ENCODE peak calls at places on chromosomes 4 and X, in ten cellular contexts. One of them, this sample, is unnamed.

GRCh38 chrX:137031517-137032377 is 2.0 kb downstream of the GPR101 start:
- DNase-seq in erythroblast: peak
- DNase-seq in nucleus accumbens: no peak
- DNase-seq in memory B cell: peak
- DNase-seq in foreskin fibroblast: peak
- DNase-seq in psoas muscle: no peak
- DNase-seq in OCI-M1: peak
- DNase-seq in fibroblast of pulmonary artery: peak
- DNase-seq in lower lobe of right lung: no peak
- DNase-seq in pancreas: no peak
- DNase-seq in this sample: no peak

GRCh38 chr4:167274346-167274745 is 40.1 kb upstream of the SPOCK3 start:
- DNase-seq in OCI-M1: no peak
- DNase-seq in nucleus accumbens: no peak
- DNase-seq in memory B cell: no peak
- DNase-seq in pancreas: no peak
- DNase-seq in lower lobe of right lung: no peak
- DNase-seq in foreskin fibroblast: peak
- DNase-seq in psoas muscle: no peak
- DNase-seq in erythroblast: no peak
- DNase-seq in fibroblast of pulmonary artery: no peak
- DNase-seq in this sample: no peak

GRCh38 chr4:139655116-139655515 is 10.5 kb upstream of the MGST2 start:
- DNase-seq in memory B cell: no peak
- DNase-seq in lower lobe of right lung: no peak
- DNase-seq in foreskin fibroblast: peak
- DNase-seq in pancreas: no peak
- DNase-seq in psoas muscle: no peak
- DNase-seq in nucleus accumbens: no peak
- DNase-seq in OCI-M1: peak
- DNase-seq in fibroblast of pulmonary artery: peak
- DNase-seq in erythroblast: peak
- DNase-seq in this sample: peak

GRCh38 chrX:115459883-115460564 is 101.0 kb upstream of the PLS3 start:
- DNase-seq in nucleus accumbens: no peak
- DNase-seq in pancreas: no peak
- DNase-seq in memory B cell: no peak
- DNase-seq in psoas muscle: no peak
- DNase-seq in erythroblast: no peak
- DNase-seq in lower lobe of right lung: no peak
- DNase-seq in OCI-M1: no peak
- DNase-seq in foreskin fibroblast: no peak
- DNase-seq in fibroblast of pulmonary artery: peak
- DNase-seq in this sample: no peak

GRCh38 chrX:124435616-124436015 is 89.3 kb downstream of the SH2D1A start:
- DNase-seq in foreskin fibroblast: no peak
- DNase-seq in nucleus accumbens: no peak
- DNase-seq in pancreas: no peak
- DNase-seq in psoas muscle: no peak
- DNase-seq in memory B cell: no peak
- DNase-seq in erythroblast: no peak
- DNase-seq in lower lobe of right lung: no peak
- DNase-seq in OCI-M1: no peak
- DNase-seq in fibroblast of pulmonary artery: no peak
- DNase-seq in this sample: no peak

GRCh38 chr4:144948009-144948408 is 150.0 kb downstream of the ANAPC10 start:
- DNase-seq in nucleus accumbens: no peak
- DNase-seq in fibroblast of pulmonary artery: peak
- DNase-seq in OCI-M1: peak
- DNase-seq in memory B cell: no peak
- DNase-seq in erythroblast: no peak
- DNase-seq in foreskin fibroblast: no peak
- DNase-seq in psoas muscle: no peak
- DNase-seq in pancreas: no peak
- DNase-seq in lower lobe of right lung: no peak
- DNase-seq in this sample: peak

GRCh38 chrX:40171513-40172168 is 73.9 kb upstream of the BCOR start:
- DNase-seq in lower lobe of right lung: no peak
- DNase-seq in nucleus accumbens: no peak
- DNase-seq in foreskin fibroblast: peak
- DNase-seq in psoas muscle: peak
- DNase-seq in memory B cell: peak
- DNase-seq in erythroblast: peak
- DNase-seq in OCI-M1: no peak
- DNase-seq in pancreas: no peak
- DNase-seq in fibroblast of pulmonary artery: peak
- DNase-seq in this sample: no peak

GRCh38 chr4:182141046-182141445 is 102.2 kb upstream of the TENM3 start:
- DNase-seq in pancreas: no peak
- DNase-seq in nucleus accumbens: no peak
- DNase-seq in psoas muscle: no peak
- DNase-seq in erythroblast: no peak
- DNase-seq in fibroblast of pulmonary artery: no peak
- DNase-seq in foreskin fibroblast: peak
- DNase-seq in OCI-M1: no peak
- DNase-seq in memory B cell: no peak
- DNase-seq in lower lobe of right lung: no peak
- DNase-seq in this sample: no peak

GRCh38 chrX:129493643-129494042 is 29.6 kb downstream of the SMARCA1 start:
- DNase-seq in nucleus accumbens: no peak
- DNase-seq in OCI-M1: no peak
- DNase-seq in lower lobe of right lung: no peak
- DNase-seq in erythroblast: no peak
- DNase-seq in psoas muscle: no peak
- DNase-seq in fibroblast of pulmonary artery: peak
- DNase-seq in memory B cell: no peak
- DNase-seq in foreskin fibroblast: peak
- DNase-seq in pancreas: no peak
- DNase-seq in this sample: no peak

GRCh38 chr4:162644346-162644745 is 480.5 kb upstream of the FSTL5 start:
- DNase-seq in psoas muscle: no peak
- DNase-seq in fibroblast of pulmonary artery: peak
- DNase-seq in pancreas: no peak
- DNase-seq in erythroblast: no peak
- DNase-seq in nucleus accumbens: no peak
- DNase-seq in lower lobe of right lung: no peak
- DNase-seq in foreskin fibroblast: no peak
- DNase-seq in memory B cell: no peak
- DNase-seq in OCI-M1: no peak
- DNase-seq in this sample: no peak

GRCh38 chr4:6556263-6556662 is 18.7 kb upstream of the MAN2B2 start:
- DNase-seq in foreskin fibroblast: no peak
- DNase-seq in memory B cell: no peak
- DNase-seq in fibroblast of pulmonary artery: no peak
- DNase-seq in psoas muscle: no peak
- DNase-seq in erythroblast: no peak
- DNase-seq in nucleus accumbens: no peak
- DNase-seq in lower lobe of right lung: no peak
- DNase-seq in pancreas: no peak
- DNase-seq in OCI-M1: no peak
- DNase-seq in this sample: no peak

GRCh38 chr4:155572106-155572703 is 94.4 kb upstream of the GUCY1A1 start:
- DNase-seq in pancreas: no peak
- DNase-seq in fibroblast of pulmonary artery: no peak
- DNase-seq in lower lobe of right lung: no peak
- DNase-seq in nucleus accumbens: no peak
- DNase-seq in foreskin fibroblast: peak
- DNase-seq in OCI-M1: no peak
- DNase-seq in erythroblast: no peak
- DNase-seq in memory B cell: no peak
- DNase-seq in psoas muscle: no peak
- DNase-seq in this sample: no peak

GRCh38 chr4:8383451-8384160 is 56.9 kb downstream of the ACOX3 start:
- DNase-seq in pancreas: no peak
- DNase-seq in nucleus accumbens: no peak
- DNase-seq in erythroblast: no peak
- DNase-seq in lower lobe of right lung: peak
- DNase-seq in memory B cell: no peak
- DNase-seq in foreskin fibroblast: peak
- DNase-seq in psoas muscle: peak
- DNase-seq in fibroblast of pulmonary artery: peak
- DNase-seq in OCI-M1: no peak
- DNase-seq in this sample: no peak

GRCh38 chr4:17494258-17494657 is 17.6 kb downstream of the QDPR start:
- DNase-seq in erythroblast: peak
- DNase-seq in fibroblast of pulmonary artery: peak
- DNase-seq in memory B cell: no peak
- DNase-seq in OCI-M1: peak
- DNase-seq in lower lobe of right lung: no peak
- DNase-seq in foreskin fibroblast: peak
- DNase-seq in psoas muscle: no peak
- DNase-seq in nucleus accumbens: peak
- DNase-seq in pancreas: no peak
- DNase-seq in this sample: no peak

GRCh38 chr4:89356086-89356485 is 48.5 kb upstream of the GPRIN3 start:
- DNase-seq in OCI-M1: no peak
- DNase-seq in foreskin fibroblast: peak
- DNase-seq in nucleus accumbens: no peak
- DNase-seq in psoas muscle: no peak
- DNase-seq in pancreas: no peak
- DNase-seq in memory B cell: no peak
- DNase-seq in fibroblast of pulmonary artery: no peak
- DNase-seq in erythroblast: no peak
- DNase-seq in lower lobe of right lung: no peak
- DNase-seq in this sample: no peak

GRCh38 chr4:165580379-165580905 is 201.6 kb downstream of the CPE start:
- DNase-seq in OCI-M1: no peak
- DNase-seq in lower lobe of right lung: no peak
- DNase-seq in erythroblast: no peak
- DNase-seq in fibroblast of pulmonary artery: peak
- DNase-seq in foreskin fibroblast: peak
- DNase-seq in nucleus accumbens: no peak
- DNase-seq in psoas muscle: no peak
- DNase-seq in memory B cell: no peak
- DNase-seq in pancreas: no peak
- DNase-seq in this sample: no peak

GRCh38 chr4:95546866-95547707 is 1.7 kb downstream of the UNC5C start:
- DNase-seq in OCI-M1: no peak
- DNase-seq in fibroblast of pulmonary artery: no peak
- DNase-seq in foreskin fibroblast: peak
- DNase-seq in erythroblast: no peak
- DNase-seq in psoas muscle: no peak
- DNase-seq in memory B cell: no peak
- DNase-seq in nucleus accumbens: peak
- DNase-seq in lower lobe of right lung: no peak
- DNase-seq in pancreas: no peak
- DNase-seq in this sample: no peak

GRCh38 chrX:31353095-31353494 is 281.3 kb upstream of the FTHL17 start:
- DNase-seq in lower lobe of right lung: no peak
- DNase-seq in erythroblast: no peak
- DNase-seq in fibroblast of pulmonary artery: peak
- DNase-seq in memory B cell: no peak
- DNase-seq in psoas muscle: no peak
- DNase-seq in foreskin fibroblast: peak
- DNase-seq in nucleus accumbens: no peak
- DNase-seq in OCI-M1: no peak
- DNase-seq in pancreas: no peak
- DNase-seq in this sample: peak

GRCh38 chr4:133152801-133153526 is 3.9 kb downstream of the PCDH10 start:
- DNase-seq in lower lobe of right lung: no peak
- DNase-seq in OCI-M1: no peak
- DNase-seq in nucleus accumbens: peak
- DNase-seq in erythroblast: no peak
- DNase-seq in fibroblast of pulmonary artery: peak
- DNase-seq in memory B cell: no peak
- DNase-seq in foreskin fibroblast: peak
- DNase-seq in psoas muscle: no peak
- DNase-seq in pancreas: no peak
- DNase-seq in this sample: no peak

GRCh38 chr4:177052211-177052725 is 257.4 kb upstream of the NEIL3 start:
- DNase-seq in psoas muscle: no peak
- DNase-seq in nucleus accumbens: no peak
- DNase-seq in pancreas: no peak
- DNase-seq in foreskin fibroblast: no peak
- DNase-seq in lower lobe of right lung: no peak
- DNase-seq in memory B cell: no peak
- DNase-seq in OCI-M1: no peak
- DNase-seq in fibroblast of pulmonary artery: no peak
- DNase-seq in erythroblast: no peak
- DNase-seq in this sample: no peak

GRCh38 chr4:6201580-6202091 is 1.3 kb upstream of the JAKMIP1 start:
- DNase-seq in memory B cell: no peak
- DNase-seq in OCI-M1: peak
- DNase-seq in psoas muscle: no peak
- DNase-seq in nucleus accumbens: no peak
- DNase-seq in pancreas: no peak
- DNase-seq in fibroblast of pulmonary artery: no peak
- DNase-seq in foreskin fibroblast: no peak
- DNase-seq in lower lobe of right lung: no peak
- DNase-seq in erythroblast: no peak
- DNase-seq in this sample: no peak

GRCh38 chr4:8110071-8110986 is 48.3 kb downstream of the ABLIM2 start:
- DNase-seq in fibroblast of pulmonary artery: peak
- DNase-seq in OCI-M1: no peak
- DNase-seq in nucleus accumbens: no peak
- DNase-seq in psoas muscle: peak
- DNase-seq in lower lobe of right lung: no peak
- DNase-seq in pancreas: no peak
- DNase-seq in foreskin fibroblast: no peak
- DNase-seq in memory B cell: no peak
- DNase-seq in erythroblast: no peak
- DNase-seq in this sample: no peak

GRCh38 chrX:20252392-20253231 is 14.1 kb downstream of the RPS6KA3 start:
- DNase-seq in erythroblast: peak
- DNase-seq in foreskin fibroblast: peak
- DNase-seq in psoas muscle: peak
- DNase-seq in memory B cell: peak
- DNase-seq in nucleus accumbens: no peak
- DNase-seq in pancreas: peak
- DNase-seq in OCI-M1: peak
- DNase-seq in lower lobe of right lung: peak
- DNase-seq in fibroblast of pulmonary artery: peak
- DNase-seq in this sample: peak

GRCh38 chr4:88188738-88189417 is 30.4 kb upstream of the ABCG2 start:
- DNase-seq in memory B cell: no peak
- DNase-seq in nucleus accumbens: no peak
- DNase-seq in psoas muscle: no peak
- DNase-seq in erythroblast: no peak
- DNase-seq in pancreas: no peak
- DNase-seq in OCI-M1: no peak
- DNase-seq in foreskin fibroblast: no peak
- DNase-seq in fibroblast of pulmonary artery: no peak
- DNase-seq in lower lobe of right lung: no peak
- DNase-seq in this sample: no peak

GRCh38 chr4:16772366-16772850 is 126.0 kb downstream of the LDB2 start:
- DNase-seq in psoas muscle: no peak
- DNase-seq in foreskin fibroblast: peak
- DNase-seq in memory B cell: no peak
- DNase-seq in fibroblast of pulmonary artery: peak
- DNase-seq in erythroblast: no peak
- DNase-seq in OCI-M1: no peak
- DNase-seq in nucleus accumbens: no peak
- DNase-seq in pancreas: no peak
- DNase-seq in lower lobe of right lung: no peak
- DNase-seq in this sample: no peak

GRCh38 chr4:777520-778262 is 48.2 kb downstream of the CPLX1 start:
- DNase-seq in lower lobe of right lung: no peak
- DNase-seq in OCI-M1: no peak
- DNase-seq in erythroblast: no peak
- DNase-seq in memory B cell: no peak
- DNase-seq in psoas muscle: peak
- DNase-seq in fibroblast of pulmonary artery: no peak
- DNase-seq in pancreas: no peak
- DNase-seq in foreskin fibroblast: no peak
- DNase-seq in nucleus accumbens: no peak
- DNase-seq in this sample: no peak

GRCh38 chr4:181364504-181364903 is 878.7 kb upstream of the TENM3 start:
- DNase-seq in lower lobe of right lung: no peak
- DNase-seq in psoas muscle: no peak
- DNase-seq in foreskin fibroblast: no peak
- DNase-seq in fibroblast of pulmonary artery: no peak
- DNase-seq in nucleus accumbens: no peak
- DNase-seq in memory B cell: no peak
- DNase-seq in erythroblast: no peak
- DNase-seq in OCI-M1: no peak
- DNase-seq in pancreas: no peak
- DNase-seq in this sample: no peak

GRCh38 chr4:118270492-118270891 is 82.3 kb downstream of the PRSS12 start:
- DNase-seq in pancreas: no peak
- DNase-seq in fibroblast of pulmonary artery: peak
- DNase-seq in OCI-M1: peak
- DNase-seq in foreskin fibroblast: peak
- DNase-seq in memory B cell: no peak
- DNase-seq in erythroblast: peak
- DNase-seq in psoas muscle: no peak
- DNase-seq in lower lobe of right lung: no peak
- DNase-seq in nucleus accumbens: no peak
- DNase-seq in this sample: no peak

This sample was measured in Caco-2.